ENCODE peak calls at places on chromosomes 7 and 10, in eight cellular contexts. W is tibial artery, X is ovary, R is GM23338, H is cardiac muscle cell, D is BJ, Q is psoas muscle, O is bronchial epithelial cell. U is an unnamed sample.

GRCh38 chr10:117621795-117622420 is 79.4 kb downstream of the EMX2 start:
- DNase-seq in W (no peak), Q (no peak), X (no peak), H (no peak), R (no peak), O (no peak), D (no peak), U (no peak)

GRCh38 chr7:407706-408539 is 111.7 kb downstream of the PDGFA start:
- DNase-seq in O (no peak), H (no peak), W (peak; percentile 33), D (no peak), R (no peak), Q (peak; percentile 24), X (no peak), U (no peak)

GRCh38 chr7:20959281-20959680 is 172.6 kb upstream of the SP8 start:
- DNase-seq in W (no peak), Q (no peak), H (no peak), X (no peak), D (no peak), O (peak; percentile 73), R (no peak), U (no peak)

GRCh38 chr7:64877714-64878610 is 25.1 kb upstream of the ZNF273 start:
- DNase-seq in Q (no peak), D (no peak), W (peak; percentile 39), R (no peak), O (no peak), H (no peak), X (no peak), U (no peak)

GRCh38 chr10:119441921-119442757 is 100.4 kb downstream of the RGS10 start:
- DNase-seq in D (no peak), Q (no peak), O (no peak), R (no peak), W (no peak), H (no peak), X (peak; percentile 55), U (no peak)

GRCh38 chr7:117269895-117270294 is 53.0 kb downstream of the WNT2 start:
- DNase-seq in W (no peak), H (peak; percentile 55), X (no peak), Q (no peak), D (peak; percentile 89), R (no peak), O (peak; percentile 93), U (peak; percentile 89)

GRCh38 chr7:94907420-94908203 is at the start of gene PPP1R9A:
- DNase-seq in X (peak; percentile 61), D (no peak), W (peak; percentile 72), Q (peak; percentile 70), O (no peak), H (peak; percentile 15), R (peak; percentile 81), U (no peak)

GRCh38 chr10:29208816-29209215 is 80.1 kb upstream of the LYZL1 start:
- DNase-seq in H (no peak), Q (no peak), W (no peak), R (no peak), D (no peak), O (no peak), X (no peak), U (no peak)

GRCh38 chr7:51246258-51247245 is 70.1 kb downstream of the COBL start:
- DNase-seq in W (peak; percentile 42), H (no peak), O (no peak), D (no peak), X (peak; percentile 70), R (no peak), Q (no peak), U (no peak)

GRCh38 chr7:15219758-15220157 is 317.2 kb upstream of the DGKB start:
- DNase-seq in H (no peak), W (no peak), X (no peak), O (no peak), D (no peak), Q (no peak), R (no peak), U (no peak)

GRCh38 chr7:28136420-28136819 is 44.2 kb downstream of the JAZF1 start:
- DNase-seq in W (no peak), O (no peak), X (no peak), R (no peak), H (no peak), Q (no peak), D (no peak), U (no peak)

GRCh38 chr7:27083646-27084045 is 12.2 kb downstream of the HOXA1 start:
- DNase-seq in H (no peak), O (no peak), X (no peak), D (no peak), R (no peak), W (no peak), Q (no peak), U (no peak)

GRCh38 chr10:101644002-101644401 is 51.0 kb downstream of the FBXW4 start:
- DNase-seq in W (no peak), Q (no peak), H (no peak), D (no peak), X (no peak), O (no peak), R (peak; percentile 84), U (no peak)

GRCh38 chr7:100128602-100128963 is 1.8 kb downstream of the MBLAC1 start:
- DNase-seq in Q (no peak), R (no peak), H (no peak), W (no peak), X (no peak), O (no peak), D (no peak), U (no peak)

DNA sequence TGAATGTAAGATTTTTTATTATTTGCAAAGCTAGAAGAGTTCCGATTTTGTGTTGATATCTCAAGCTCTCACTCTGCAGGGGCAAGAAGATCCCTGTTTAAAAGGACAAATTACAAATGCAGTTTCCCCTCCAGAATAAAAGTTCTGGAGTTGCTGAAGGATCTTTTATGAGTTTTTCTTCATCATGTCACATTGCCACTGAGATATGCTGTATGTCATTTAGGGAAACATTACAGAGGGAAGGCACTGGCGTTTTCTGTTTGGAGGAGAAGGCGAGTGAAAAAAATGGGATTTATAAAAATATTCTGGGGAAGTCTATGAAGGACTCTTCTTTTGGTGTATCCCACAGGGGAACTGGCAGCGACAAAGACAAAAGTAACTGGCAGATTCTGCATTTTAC is 57.4 kb downstream of the POU6F2 start:
- DNase-seq in X (no peak), W (no peak), D (no peak), Q (no peak), R (peak; percentile 28), O (no peak), H (no peak), U (no peak)
- H3K4me3 ChIP-seq in X (no peak overlapping the region), W (no peak overlapping the region), D (no peak overlapping the region), Q (no peak overlapping the region), R (peak overlapping the region; percentile 34), O (no peak overlapping the region), H (no peak overlapping the region), U (no peak overlapping the region)

DNA sequence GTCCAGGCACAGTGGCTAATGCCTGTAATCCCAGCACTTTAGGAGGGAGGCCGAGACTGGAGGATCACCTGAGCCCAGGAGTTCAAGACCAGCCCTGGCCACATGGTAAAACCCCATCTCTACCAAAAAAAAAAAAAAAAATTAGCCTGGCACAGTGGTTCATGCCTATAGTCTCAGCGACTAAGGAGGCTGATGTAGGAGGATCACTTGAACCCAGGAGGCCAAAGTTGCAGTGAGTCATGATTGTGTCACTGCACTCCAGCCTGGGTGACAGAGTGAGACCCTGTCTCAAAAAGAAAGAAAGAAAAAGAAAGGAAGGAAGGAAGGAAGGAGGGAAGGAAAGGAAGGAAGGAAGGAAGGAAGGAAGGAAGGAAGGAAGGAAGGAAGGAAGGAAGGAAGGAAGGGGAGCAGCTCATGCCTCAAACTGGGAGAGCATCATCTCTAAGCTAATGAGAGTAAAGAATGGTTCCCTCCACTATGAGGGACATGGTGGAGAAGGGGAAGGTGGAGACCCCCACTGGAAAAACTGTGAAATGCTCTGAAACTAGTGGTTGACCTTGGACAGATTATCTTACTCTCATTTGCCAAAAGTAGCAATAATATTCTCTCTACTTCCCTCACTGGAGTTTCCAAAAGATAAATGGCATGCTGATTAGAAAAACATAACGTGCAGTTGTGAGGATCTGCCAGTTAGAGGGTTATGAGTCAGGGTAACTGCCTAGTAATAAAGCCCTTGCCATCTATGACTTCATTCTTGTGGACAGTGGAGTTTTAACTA is 16.8 kb downstream of the GIMAP5 start:
- DNase-seq in Q (no peak), R (peak; percentile 60), D (no peak), X (no peak), H (peak; percentile 11), O (no peak), W (no peak), U (peak; percentile 6)
- TF ChIP-seq CTCF in Q (peak; percentile 17), R (peak; percentile 64), D (no peak), X (no peak), H (peak; percentile 10), O (no peak), W (no peak), U (no peak)

GRCh38 chr7:139481364-139481763 is 2.1 kb downstream of the KLRG2 start:
- DNase-seq in R (peak; percentile 51), Q (no peak), W (no peak), X (no peak), O (no peak), D (no peak), H (no peak), U (no peak)

GRCh38 chr7:139487366-139488080 is 4.0 kb upstream of the KLRG2 start:
- DNase-seq in X (no peak), R (no peak), W (no peak), D (no peak), Q (no peak), H (no peak), O (no peak), U (no peak)

GRCh38 chr7:139479620-139480019 is 3.9 kb downstream of the KLRG2 start:
- DNase-seq in O (no peak), W (no peak), X (no peak), Q (no peak), R (no peak), H (no peak), D (no peak), U (no peak)

GRCh38 chr7:139482122-139482521 is 1.4 kb downstream of the KLRG2 start:
- DNase-seq in H (no peak), D (no peak), O (no peak), W (no peak), Q (no peak), R (no peak), X (no peak), U (no peak)

GRCh38 chr7:139482662-139483466 is 609 bp downstream of the KLRG2 start:
- DNase-seq in H (peak; percentile 42), O (no peak), D (no peak), Q (no peak), X (no peak), R (peak; percentile 73), W (no peak), U (peak; percentile 20)
- H3K4me3 ChIP-seq in H (peak overlapping the region; percentile 28), O (peak overlapping the region; percentile 37), D (no peak overlapping the region), Q (peak overlapping the region; percentile 56), X (peak overlapping the region; percentile 1), R (peak overlapping the region; percentile 76), W (peak overlapping the region; percentile 24), U (no peak overlapping the region)

DNA sequence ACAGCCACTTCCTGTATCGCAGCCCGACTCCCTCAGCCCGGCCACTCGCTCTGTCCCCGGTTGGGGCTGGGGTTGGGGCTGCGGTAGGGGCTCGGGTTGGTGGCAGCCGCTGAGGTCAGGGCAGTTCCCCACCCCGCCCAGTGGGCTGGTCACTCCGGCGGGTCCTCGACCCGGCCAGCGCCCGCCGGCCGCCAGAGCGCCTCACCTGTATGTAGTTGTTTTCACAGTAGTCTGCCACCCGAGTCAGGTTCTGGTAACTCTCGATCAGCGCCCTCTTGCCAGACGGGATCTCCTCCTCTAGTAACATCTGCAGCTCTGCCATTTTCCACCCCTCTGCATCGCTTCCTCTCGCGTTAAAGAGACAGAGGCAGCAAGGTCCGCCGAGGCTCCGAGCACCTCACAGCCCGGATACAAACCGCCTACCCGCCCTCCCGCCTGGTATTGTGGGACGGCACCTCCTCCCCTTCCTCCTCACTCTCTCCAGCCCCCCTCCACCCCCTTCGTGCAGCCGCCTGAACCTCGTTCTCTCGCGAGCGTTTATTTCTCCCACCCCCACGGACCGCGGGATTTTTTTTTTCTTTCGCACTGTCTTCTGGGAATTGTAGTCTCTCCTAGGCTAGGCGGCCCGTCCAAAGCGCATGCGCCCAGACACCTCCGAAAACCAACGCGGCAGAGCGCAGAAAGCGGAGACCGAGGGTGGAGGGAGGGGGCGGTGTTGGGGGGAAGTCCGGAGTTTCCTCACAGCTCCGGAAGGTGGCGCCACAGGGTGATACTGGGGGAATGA is at the start of gene ABI1:
- DNase-seq in X (peak; percentile 99), O (peak; percentile 96), D (peak; percentile 91), W (peak; percentile 98), R (peak; percentile 99), Q (peak; percentile 99), H (peak; percentile 99), U (peak; percentile 99)
- TF ChIP-seq CTCF in X (no peak), O (peak; percentile 63), D (peak; percentile 90), W (no peak), R (peak; percentile 52), Q (no peak), H (peak; percentile 70), U (peak; percentile 67)

U was measured in cardiac fibroblast.